ENCODE peak calls at places on chromosomes 12 and 14, in seven cellular contexts. I, D, U, K, J, Q and F are unnamed samples.

GRCh38 chr14:37417151-37417550 is 177.9 kb downstream of the FOXA1 start:
- DNase-seq in I (no peak), D (no peak), U (no peak), K (no peak), J (no peak), Q (no peak), F (no peak)

GRCh38 chr12:128969480-128970055 is 116.3 kb downstream of the GLT1D1 start:
- DNase-seq in I (no peak), D (peak), U (peak), K (peak), J (peak), Q (peak), F (no peak)

GRCh38 chr14:48456051-48456450 is 780.6 kb upstream of the MDGA2 start:
- DNase-seq in I (no peak), D (no peak), U (no peak), K (no peak), J (no peak), Q (no peak), F (no peak)

GRCh38 chr14:36659010-36659821 is 2.4 kb upstream of the PAX9 start:
- DNase-seq in I (no peak), D (no peak), U (no peak), K (no peak), J (no peak), Q (no peak), F (no peak)

GRCh38 chr12:55072093-55072492 is 52.3 kb downstream of the NEUROD4 start:
- DNase-seq in I (no peak), D (peak), U (no peak), K (no peak), J (peak), Q (peak), F (no peak)

GRCh38 chr14:68741839-68742470 is 50.9 kb downstream of the ZFP36L1 start:
- DNase-seq in I (no peak), D (no peak), U (no peak), K (peak), J (no peak), Q (no peak), F (no peak)

GRCh38 chr12:4241592-4241991 is 32.0 kb upstream of the CCND2 start:
- DNase-seq in I (no peak), D (no peak), U (no peak), K (no peak), J (no peak), Q (no peak), F (no peak)

GRCh38 chr12:60173213-60174170 is 577.7 kb downstream of the SLC16A7 start:
- DNase-seq in I (no peak), D (no peak), U (no peak), K (no peak), J (no peak), Q (no peak), F (no peak)

GRCh38 chr14:102085503-102085902 is 1.3 kb downstream of the HSP90AA1 start:
- DNase-seq in I (no peak), D (no peak), U (no peak), K (no peak), J (no peak), Q (peak), F (no peak)

GRCh38 chr12:118404876-118405521 is 28.6 kb downstream of the SUDS3 start:
- DNase-seq in I (peak), D (peak), U (peak), K (peak), J (peak), Q (peak), F (peak)

GRCh38 chr12:132277374-132277801 is 52.0 kb downstream of the GALNT9 start:
- DNase-seq in I (no peak), D (no peak), U (no peak), K (no peak), J (no peak), Q (no peak), F (no peak)

GRCh38 chr14:60506462-60506984 is 2.4 kb upstream of the SIX6 start:
- DNase-seq in I (no peak), D (no peak), U (no peak), K (no peak), J (no peak), Q (no peak), F (no peak)

GRCh38 chr14:28308727-28309126 is 457.9 kb upstream of the FOXG1 start:
- DNase-seq in I (no peak), D (no peak), U (no peak), K (no peak), J (no peak), Q (no peak), F (no peak)

DNA sequence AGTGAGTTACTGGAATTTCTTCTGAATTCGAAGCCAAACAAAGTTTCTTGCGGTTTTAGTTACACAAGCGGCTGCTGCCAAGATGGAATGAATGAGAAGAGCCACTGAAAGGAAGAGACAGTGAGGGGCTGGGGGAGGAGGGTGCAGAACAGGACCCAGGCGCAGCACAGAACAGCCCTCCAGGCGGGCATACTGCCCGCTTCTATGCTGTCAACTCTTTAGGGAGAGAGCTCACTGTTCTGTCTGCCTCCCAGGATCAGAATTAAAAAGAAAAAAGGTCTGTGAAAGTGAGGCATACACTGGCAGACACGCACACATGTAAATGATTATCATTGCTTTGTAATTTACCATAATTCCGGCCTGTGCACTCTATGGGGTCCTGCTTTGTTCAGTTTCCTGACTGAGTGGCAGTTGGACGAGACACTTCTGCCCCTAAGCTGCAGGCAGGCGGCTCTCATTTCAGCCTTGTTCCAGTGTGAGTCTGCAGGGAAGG is 231.6 kb downstream of the CACNA1C start:
- DNase-seq in I (no peak), D (no peak), U (no peak), K (no peak), J (no peak), Q (no peak), F (no peak)
- TF ChIP-seq EP300 in I (no peak), D (no peak), U (no peak), K (no peak), J (no peak), Q (no peak), F (no peak)

GRCh38 chr12:82998509-82998908 is 311.8 kb downstream of the TMTC2 start:
- DNase-seq in I (no peak), D (no peak), U (no peak), K (no peak), J (no peak), Q (no peak), F (no peak)

GRCh38 chr12:82993610-82994009 is 306.9 kb downstream of the TMTC2 start:
- DNase-seq in I (no peak), D (no peak), U (no peak), K (no peak), J (no peak), Q (no peak), F (no peak)

GRCh38 chr12:82994117-82994516 is 307.4 kb downstream of the TMTC2 start:
- DNase-seq in I (no peak), D (no peak), U (no peak), K (no peak), J (no peak), Q (no peak), F (no peak)

DNA sequence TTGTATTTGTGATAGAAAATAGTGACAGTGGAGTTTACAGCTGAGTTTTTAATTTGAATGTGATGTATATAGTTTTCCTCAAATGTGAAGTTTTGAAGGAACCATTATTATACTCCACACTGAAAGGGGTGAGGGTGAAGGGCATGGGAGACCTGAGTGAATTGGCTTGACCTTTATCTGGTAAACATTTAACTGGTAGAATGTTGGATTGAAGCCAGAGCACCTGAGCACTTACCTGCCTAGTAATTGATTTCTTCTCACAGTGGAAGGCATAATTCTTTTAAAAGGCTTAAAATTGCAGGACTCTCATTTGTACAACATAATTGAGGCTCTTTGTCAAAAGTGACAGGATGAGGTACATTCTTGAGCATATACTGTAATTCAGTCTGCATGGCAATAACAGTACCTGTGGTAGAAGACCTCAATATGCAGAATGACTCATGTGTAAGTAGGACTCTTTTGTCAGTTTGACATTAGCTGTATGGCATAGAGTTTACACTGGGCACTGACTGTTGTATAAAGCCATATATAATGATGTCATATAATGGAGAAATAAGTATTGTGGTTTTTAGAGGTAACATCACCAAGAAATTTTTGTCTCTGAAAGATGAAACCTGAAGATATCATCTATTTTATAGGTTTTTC is 309.6 kb downstream of the TMTC2 start:
- DNase-seq in I (no peak), D (no peak), U (no peak), K (no peak), J (no peak), Q (no peak), F (no peak)
- H3K27ac ChIP-seq in I (no peak), D (no peak), U (no peak), K (no peak), J (no peak), Q (no peak), F (no peak)

GRCh38 chr14:49892636-49893308 is at the start of gene ARF6:
- DNase-seq in I (peak), D (peak), U (peak), K (peak), J (peak), Q (peak), F (peak)
- TF ChIP-seq EP300 in I (no peak), D (no peak), U (no peak), K (no peak), J (no peak), Q (no peak), F (no peak)

GRCh38 chr12:56722832-56723231 is 2.3 kb downstream of the NACA start:
- DNase-seq in I (no peak), D (no peak), U (no peak), K (no peak), J (no peak), Q (no peak), F (no peak)

GRCh38 chr12:56719056-56719455 is 6.0 kb downstream of the NACA start:
- DNase-seq in I (no peak), D (no peak), U (no peak), K (no peak), J (no peak), Q (no peak), F (peak)

GRCh38 chr12:56721721-56722120 is 3.4 kb downstream of the NACA start:
- DNase-seq in I (no peak), D (no peak), U (no peak), K (no peak), J (no peak), Q (no peak), F (no peak)

GRCh38 chr12:56718636-56719035 is 6.5 kb downstream of the NACA start:
- DNase-seq in I (no peak), D (no peak), U (peak), K (no peak), J (no peak), Q (no peak), F (no peak)

GRCh38 chr12:56720696-56721615 is 4.1 kb downstream of the NACA start:
- DNase-seq in I (no peak), D (no peak), U (peak), K (no peak), J (no peak), Q (no peak), F (no peak)
- H3K27ac ChIP-seq in I (peak), D (no peak), U (peak), K (peak), J (no peak), Q (peak), F (no peak)

GRCh38 chr12:27615331-27615891 is 80.8 kb upstream of the REP15 start:
- DNase-seq in I (no peak), D (no peak), U (no peak), K (no peak), J (no peak), Q (no peak), F (no peak)
- TF ChIP-seq EP300 in I (no peak), D (no peak), U (no peak), K (no peak), J (no peak), Q (no peak), F (no peak)

GRCh38 chr14:58078471-58078870 is 73.5 kb downstream of the ARMH4 start:
- DNase-seq in I (no peak), D (no peak), U (no peak), K (no peak), J (no peak), Q (no peak), F (no peak)
- H3K27ac ChIP-seq in I (no peak), D (no peak), U (no peak), K (no peak), J (no peak), Q (no peak), F (no peak)

GRCh38 chr12:112182499-112182898 is 57.1 kb downstream of the TRAFD1 start:
- DNase-seq in I (peak), D (no peak), U (no peak), K (no peak), J (no peak), Q (no peak), F (no peak)
- TF ChIP-seq EP300 in I (no peak), D (no peak), U (no peak), K (no peak), J (no peak), Q (no peak), F (no peak)

GRCh38 chr14:32524609-32525391 is 195.7 kb downstream of the AKAP6 start:
- DNase-seq in I (no peak), D (no peak), U (no peak), K (no peak), J (no peak), Q (no peak), F (no peak)
- H3K27ac ChIP-seq in I (no peak), D (no peak), U (no peak), K (no peak), J (no peak), Q (no peak), F (no peak)

GRCh38 chr12:94805749-94806148 is 155.4 kb upstream of the TMCC3 start:
- DNase-seq in I (no peak), D (no peak), U (no peak), K (no peak), J (no peak), Q (no peak), F (no peak)
- TF ChIP-seq EP300 in I (no peak), D (no peak), U (no peak), K (no peak), J (no peak), Q (no peak), F (no peak)